ENCODE peak calls at places on chromosomes 1 and 21, in ten cellular contexts. G is SJSA1; T is left ventricle myocardium inferior; X is CD8-positive, alpha-beta T cell; H is spleen; J is tibial nerve; B is mammary epithelial cell; V is thoracic aorta; Z is naive thymus-derived CD4-positive, alpha-beta T cell; A is small intestine. R is an unnamed sample.

GRCh38 chr1:35574655-35575400 is 1.7 kb downstream of the TFAP2E start:
- DNase-seq in G (no peak), T (no peak), X (no peak), H (peak; percentile 59), J (no peak), B (no peak), V (no peak), Z (no peak), A (no peak), R (peak; percentile 68)

GRCh38 chr1:53618218-53619087 is 120.5 kb downstream of the GLIS1 start:
- DNase-seq in G (peak; percentile 15), T (no peak), X (no peak), H (peak; percentile 39), J (no peak), B (no peak), V (no peak), Z (no peak), A (no peak), R (peak; percentile 34)

GRCh38 chr21:31318971-31319370 is 25.1 kb downstream of the TIAM1 start:
- DNase-seq in G (no peak), T (no peak), X (no peak), H (no peak), J (no peak), B (no peak), V (no peak), Z (no peak), A (no peak), R (no peak)

GRCh38 chr1:209641216-209642181 is 10.7 kb downstream of the LAMB3 start:
- DNase-seq in G (no peak), T (peak; percentile 91), X (no peak), H (no peak), J (peak; percentile 43), B (no peak), V (no peak), Z (no peak), A (no peak), R (peak; percentile 82)

GRCh38 chr1:53598956-53599355 is 139.8 kb downstream of the DMRTB1 start:
- DNase-seq in G (no peak), T (no peak), X (no peak), H (peak; percentile 52), J (no peak), B (no peak), V (no peak), Z (no peak), A (no peak), R (peak; percentile 32)

GRCh38 chr1:224193319-224193966 is 10.4 kb downstream of the DEGS1 start:
- DNase-seq in G (no peak), T (no peak), X (no peak), H (no peak), J (no peak), B (no peak), V (no peak), Z (no peak), A (no peak), R (no peak)

GRCh38 chr1:1084372-1085170 is 10.5 kb upstream of the RNF223 start:
- DNase-seq in G (peak; percentile 41), T (peak; percentile 9), X (no peak), H (peak; percentile 66), J (no peak), B (no peak), V (no peak), Z (no peak), A (no peak), R (peak; percentile 62)

GRCh38 chr1:181010789-181011188 is 11.9 kb downstream of the STX6 start:
- DNase-seq in G (no peak), T (no peak), X (no peak), H (no peak), J (no peak), B (no peak), V (no peak), Z (no peak), A (no peak), R (no peak)

GRCh38 chr1:42420911-42421585 is 34.8 kb downstream of the ZMYND12 start:
- DNase-seq in G (no peak), T (peak; percentile 41), X (no peak), H (no peak), J (no peak), B (peak; percentile 40), V (no peak), Z (no peak), A (peak; percentile 36), R (no peak)

GRCh38 chr21:19950347-19950746 is 1047.9 kb upstream of the NCAM2 start:
- DNase-seq in G (no peak), T (no peak), X (no peak), H (no peak), J (no peak), B (no peak), V (no peak), Z (no peak), A (no peak), R (no peak)
- H3K9me3 ChIP-seq in G (no peaks in the 10 kb centered on the region), T (no peaks in the 10 kb centered on the region), X (no peaks in the 10 kb centered on the region), H (no peaks in the 10 kb centered on the region), J (no peaks in the 10 kb centered on the region), B (peaks cover 26% of the 10 kb centered on the region), V (no peaks in the 10 kb centered on the region), Z (no peaks in the 10 kb centered on the region), A (no peaks in the 10 kb centered on the region), R (no peaks in the 10 kb centered on the region)

DNA sequence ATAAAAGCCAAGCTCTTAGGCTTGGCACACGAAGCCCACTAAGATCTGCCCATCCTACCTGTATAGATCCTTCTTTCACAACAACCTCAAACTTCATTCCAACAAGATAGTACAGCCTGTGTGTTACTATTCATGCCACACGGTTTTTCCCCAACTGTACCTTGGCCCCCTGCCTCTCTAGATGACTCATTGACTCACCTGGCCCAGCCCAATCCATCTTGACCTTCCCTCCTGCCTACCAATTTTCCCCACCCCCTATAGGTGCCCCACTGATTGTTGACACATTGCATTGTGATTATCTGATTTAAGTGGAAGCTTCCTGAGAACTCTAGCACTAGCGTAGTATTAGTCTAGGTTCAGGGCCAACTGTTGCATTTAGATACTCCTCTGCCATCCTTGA is 2.0 kb upstream of the CD101 start:
- DNase-seq in G (no peak), T (no peak), X (no peak), H (no peak), J (no peak), B (peak; percentile 50), V (no peak), Z (no peak), A (peak; percentile 85), R (no peak)
- H3K27me3 ChIP-seq in G (no peaks in the 10 kb centered on the region), T (no peaks in the 10 kb centered on the region), X (no peaks in the 10 kb centered on the region), H (no peaks in the 10 kb centered on the region), J (no peaks in the 10 kb centered on the region), B (no peaks in the 10 kb centered on the region), V (no peaks in the 10 kb centered on the region), Z (no peaks in the 10 kb centered on the region), A (no peaks in the 10 kb centered on the region), R (no peaks in the 10 kb centered on the region)

GRCh38 chr1:49045371-49045770 is 268.7 kb upstream of the BEND5 start:
- DNase-seq in G (no peak), T (no peak), X (no peak), H (no peak), J (no peak), B (no peak), V (no peak), Z (no peak), A (no peak), R (no peak)
- H3K9me3 ChIP-seq in G (no peaks in the 10 kb centered on the region), T (no peaks in the 10 kb centered on the region), X (no peaks in the 10 kb centered on the region), H (no peaks in the 10 kb centered on the region), J (no peaks in the 10 kb centered on the region), B (no peaks in the 10 kb centered on the region), V (no peaks in the 10 kb centered on the region), Z (no peaks in the 10 kb centered on the region), A (no peaks in the 10 kb centered on the region), R (no peaks in the 10 kb centered on the region)

GRCh38 chr21:33207471-33208149 is 22.1 kb upstream of the IFNAR2 start:
- DNase-seq in G (peak; percentile 29), T (no peak), X (no peak), H (no peak), J (no peak), B (no peak), V (no peak), Z (no peak), A (no peak), R (no peak)

GRCh38 chr21:33205476-33205875 is 24.3 kb upstream of the IFNAR2 start:
- DNase-seq in G (peak; percentile 13), T (no peak), X (peak; percentile 31), H (no peak), J (no peak), B (no peak), V (no peak), Z (no peak), A (no peak), R (no peak)

GRCh38 chr21:33203371-33203724 is 26.4 kb upstream of the IFNAR2 start:
- DNase-seq in G (peak; percentile 22), T (no peak), X (no peak), H (no peak), J (no peak), B (no peak), V (no peak), Z (no peak), A (no peak), R (no peak)

GRCh38 chr21:33208534-33208933 is 21.2 kb upstream of the IFNAR2 start:
- DNase-seq in G (no peak), T (no peak), X (no peak), H (no peak), J (no peak), B (no peak), V (no peak), Z (no peak), A (no peak), R (no peak)

DNA sequence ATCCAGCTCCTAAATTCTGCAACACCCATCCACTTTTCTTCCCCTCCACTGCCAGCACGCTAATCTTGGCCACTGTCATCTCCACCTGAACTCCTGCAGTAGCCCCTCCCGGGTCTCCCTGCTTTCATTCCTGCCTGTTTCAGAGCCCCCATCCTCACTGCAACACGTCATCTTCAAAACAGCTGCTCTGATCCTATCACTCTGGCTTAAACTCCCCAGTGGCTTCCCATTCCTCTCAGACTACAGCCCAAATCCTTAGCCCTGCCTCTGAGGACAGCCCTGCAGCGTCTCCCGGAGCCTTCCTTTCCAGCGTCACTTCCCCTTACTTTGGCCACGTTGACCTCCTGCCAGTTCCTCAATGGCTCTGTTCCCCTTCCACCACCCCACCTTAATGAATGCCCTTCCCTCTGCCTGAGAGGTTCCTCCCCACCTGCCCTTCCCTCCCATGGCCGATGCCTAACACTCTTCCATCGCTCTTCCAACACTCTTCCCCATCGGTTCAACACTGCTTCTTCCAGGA is 22.9 kb upstream of the IFNAR2 start:
- DNase-seq in G (peak; percentile 22), T (no peak), X (no peak), H (peak; percentile 84), J (no peak), B (no peak), V (no peak), Z (no peak), A (no peak), R (no peak)
- H3K27me3 ChIP-seq in G (no peaks in the 10 kb centered on the region), T (no peaks in the 10 kb centered on the region), X (no peaks in the 10 kb centered on the region), H (no peaks in the 10 kb centered on the region), J (no peaks in the 10 kb centered on the region), B (no peaks in the 10 kb centered on the region), V (no peaks in the 10 kb centered on the region), Z (no peaks in the 10 kb centered on the region), A (no peaks in the 10 kb centered on the region), R (no peaks in the 10 kb centered on the region)